ENCODE peak calls at places on chromosomes 7 and 10, in nine cellular contexts. L is uterus, K is A549, Z is adrenal gland, I is IMR-90, O is Peyer's patch, V is heart left ventricle, Y is stomach, Q is HepG2. H is an unnamed sample.

GRCh38 chr7:22628112-22628511 is 98.9 kb upstream of the IL6 start:
- DNase-seq in Y (no peak), L (no peak), Q (no peak), I (no peak), K (no peak), Z (no peak), O (no peak), V (no peak), H (no peak)

GRCh38 chr7:98163704-98164478 is 47.3 kb upstream of the BHLHA15 start:
- DNase-seq in K (no peak), Q (no peak), Y (no peak), Z (peak), O (no peak), V (peak), L (peak), I (peak), H (no peak)

GRCh38 chr10:93436577-93436976 is 45.6 kb downstream of the MYOF start:
- DNase-seq in V (no peak), Z (peak), L (peak), Y (no peak), Q (no peak), K (peak), I (peak), O (no peak), H (peak)

GRCh38 chr7:31710171-31710570 is 23.2 kb downstream of the PPP1R17 start:
- DNase-seq in Y (no peak), I (no peak), L (no peak), O (no peak), K (no peak), V (no peak), Z (no peak), Q (no peak), H (no peak)

GRCh38 chr10:14820010-14820774 is 17.6 kb downstream of the CDNF start:
- DNase-seq in Q (no peak), O (no peak), I (peak), V (no peak), L (no peak), K (peak), Y (no peak), Z (no peak), H (peak)

GRCh38 chr7:48337012-48337621 is 165.9 kb downstream of the ABCA13 start:
- DNase-seq in Z (no peak), Q (peak), I (peak), O (no peak), V (no peak), Y (no peak), K (peak), L (no peak), H (peak)

GRCh38 chr7:43583424-43584199 is 704 bp downstream of the STK17A start:
- DNase-seq in V (peak), I (peak), K (peak), Q (peak), O (peak), L (peak), Y (peak), Z (peak), H (peak)

GRCh38 chr10:119029613-119030420 is at the start of gene NANOS1:
- DNase-seq in Q (no peak), O (no peak), I (peak), V (peak), Y (no peak), K (peak), L (no peak), Z (no peak), H (peak)

GRCh38 chr7:55107946-55108345 is 89.1 kb downstream of the EGFR start:
- DNase-seq in Y (no peak), V (no peak), O (no peak), K (no peak), Q (peak), L (no peak), Z (no peak), I (peak), H (no peak)

GRCh38 chr7:128892521-128893250 is 17.8 kb downstream of the KCP start:
- DNase-seq in K (no peak), O (no peak), L (no peak), I (no peak), Y (no peak), V (peak), Q (no peak), Z (no peak), H (no peak)

GRCh38 chr7:139930286-139930965 is 101.4 kb downstream of the TBXAS1 start:
- DNase-seq in L (no peak), Z (no peak), V (no peak), I (no peak), K (no peak), O (no peak), Y (no peak), Q (no peak), H (no peak)

GRCh38 chr10:47403401-47404318 is 19.6 kb upstream of the ZNF488 start:
- DNase-seq in Z (no peak), O (no peak), Y (no peak), K (peak), V (no peak), Q (no peak), I (peak), L (peak), H (no peak)

GRCh38 chr10:80191589-80192270 is 13.6 kb downstream of the ANXA11 start:
- DNase-seq in K (no peak), Z (no peak), I (no peak), Y (peak), L (no peak), O (peak), Q (no peak), V (peak), H (no peak)

GRCh38 chr7:87784424-87784823 is 91.7 kb downstream of the SLC25A40 start:
- DNase-seq in V (no peak), L (no peak), Z (no peak), K (no peak), Q (no peak), Y (no peak), O (no peak), I (peak), H (no peak)

GRCh38 chr10:114163062-114163861 is 10.7 kb downstream of the CCDC186 start:
- DNase-seq in L (no peak), Q (no peak), K (no peak), V (no peak), I (no peak), O (no peak), Y (no peak), Z (no peak), H (no peak)

GRCh38 chr10:18005781-18006456 is 54.2 kb downstream of the SLC39A12 start:
- DNase-seq in L (no peak), Y (no peak), V (no peak), I (peak), K (no peak), Z (peak), Q (no peak), O (no peak), H (no peak)

GRCh38 chr10:13589316-13589715 is 2.6 kb downstream of the PRPF18 start:
- DNase-seq in L (no peak), O (no peak), K (no peak), I (no peak), Q (no peak), Y (no peak), V (no peak), Z (no peak), H (no peak)

GRCh38 chr10:131885391-131886165 is 15.2 kb upstream of the PPP2R2D start:
- DNase-seq in Q (peak), V (peak), I (peak), L (peak), Y (peak), K (peak), Z (peak), O (peak), H (peak)

GRCh38 chr7:44375236-44375699 is 49.9 kb upstream of the CAMK2B start:
- DNase-seq in Q (peak), I (no peak), K (peak), Z (peak), V (no peak), O (no peak), L (no peak), Y (no peak), H (no peak)

GRCh38 chr10:79241990-79242619 is 105.2 kb upstream of the PPIF start:
- DNase-seq in L (peak), I (peak), Z (peak), O (peak), Q (no peak), Y (peak), K (no peak), V (peak), H (no peak)

GRCh38 chr10:84427903-84428650 is 99.7 kb downstream of the CCSER2 start:
- DNase-seq in K (no peak), Q (peak), L (no peak), Z (no peak), Y (peak), I (peak), V (no peak), O (no peak), H (no peak)

GRCh38 chr10:49608166-49608758 is 1.8 kb upstream of the SLC18A3 start:
- DNase-seq in V (no peak), Z (no peak), I (no peak), Y (no peak), Q (no peak), L (no peak), O (no peak), K (no peak), H (no peak)

GRCh38 chr7:18402488-18403183 is 92.9 kb upstream of the HDAC9 start:
- DNase-seq in Y (no peak), Q (no peak), I (peak), V (no peak), K (no peak), Z (no peak), O (no peak), L (no peak), H (peak)

GRCh38 chr7:37698271-37698670 is 14.7 kb downstream of the GPR141 start:
- DNase-seq in Y (no peak), K (no peak), Q (no peak), Z (no peak), V (no peak), I (no peak), L (no peak), O (no peak), H (no peak)

GRCh38 chr7:4681922-4682620 is at the start of gene FOXK1:
- DNase-seq in V (peak), L (peak), Z (peak), I (peak), K (peak), Q (no peak), O (peak), Y (peak), H (peak)
- TF ChIP-seq POLR2A in V (peak), L (peak), Z (peak), I (peak), K (peak), Q (peak), O (peak), Y (no peak), H (peak)

GRCh38 chr10:61963669-61964058 is 62.2 kb downstream of the ARID5B start:
- DNase-seq in V (no peak), Y (no peak), L (no peak), I (no peak), Q (no peak), Z (no peak), K (no peak), O (no peak), H (no peak)

GRCh38 chr10:61959814-61960213 is 58.3 kb downstream of the ARID5B start:
- DNase-seq in O (no peak), L (no peak), K (no peak), I (no peak), Q (no peak), Y (no peak), V (no peak), Z (no peak), H (no peak)

GRCh38 chr10:61958793-61959192 is 57.3 kb downstream of the ARID5B start:
- DNase-seq in I (no peak), V (no peak), O (no peak), K (no peak), Z (no peak), Y (no peak), Q (no peak), L (no peak), H (no peak)

GRCh38 chr10:61960396-61961120 is 59.1 kb downstream of the ARID5B start:
- DNase-seq in K (no peak), V (no peak), I (peak), O (no peak), Y (no peak), Q (no peak), L (no peak), Z (no peak), H (no peak)

DNA sequence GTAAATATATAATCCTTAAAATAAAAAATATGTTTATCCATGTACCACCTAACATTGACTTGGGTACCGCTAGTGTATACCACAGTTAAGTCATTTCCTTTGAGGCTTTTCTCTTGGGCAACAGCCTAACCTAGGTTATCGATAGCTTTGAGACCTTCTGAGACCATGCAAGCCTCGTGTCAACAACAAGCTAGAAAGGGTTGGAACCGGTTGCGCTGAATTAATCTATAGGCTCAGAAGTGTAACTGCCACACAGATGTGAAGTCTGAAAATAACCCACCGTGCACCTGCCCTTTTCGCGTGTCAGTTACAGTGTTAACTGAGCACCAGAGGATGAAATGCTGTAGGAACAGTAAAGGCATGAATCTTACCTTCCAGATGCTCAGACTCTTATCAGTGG is 59.8 kb downstream of the ARID5B start:
- DNase-seq in I (no peak), V (no peak), K (no peak), L (no peak), O (no peak), Z (no peak), Y (no peak), Q (no peak), H (no peak)
- TF ChIP-seq POLR2A in I (no peak), V (no peak), K (no peak), L (no peak), O (no peak), Z (no peak), Y (no peak), Q (no peak), H (no peak)

DNA sequence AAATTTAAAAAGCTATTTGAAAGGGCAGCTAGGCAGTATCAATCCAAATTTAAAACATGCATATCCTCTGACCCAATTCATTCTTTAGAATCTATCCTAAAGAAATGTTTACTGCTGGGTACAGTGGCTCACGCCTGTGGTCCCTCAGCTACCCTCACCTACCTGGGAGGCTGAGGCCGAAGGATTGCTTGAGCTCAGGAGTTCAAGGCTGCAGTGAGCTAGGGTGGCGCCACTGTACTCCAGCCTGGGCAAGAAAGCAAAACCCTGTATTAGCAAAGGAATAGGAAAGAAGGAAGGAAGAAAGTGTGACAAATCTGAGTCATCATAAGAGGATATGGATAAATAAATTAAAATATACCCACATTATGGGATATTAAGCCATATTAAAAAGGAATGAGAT is 36.3 kb downstream of the C7orf33 start:
- DNase-seq in Q (no peak), Z (no peak), Y (no peak), L (no peak), K (no peak), I (no peak), O (no peak), V (no peak), H (no peak)
- TF ChIP-seq POLR2A in Q (no peak), Z (no peak), Y (no peak), L (no peak), K (no peak), I (no peak), O (no peak), V (no peak), H (no peak)

DNA sequence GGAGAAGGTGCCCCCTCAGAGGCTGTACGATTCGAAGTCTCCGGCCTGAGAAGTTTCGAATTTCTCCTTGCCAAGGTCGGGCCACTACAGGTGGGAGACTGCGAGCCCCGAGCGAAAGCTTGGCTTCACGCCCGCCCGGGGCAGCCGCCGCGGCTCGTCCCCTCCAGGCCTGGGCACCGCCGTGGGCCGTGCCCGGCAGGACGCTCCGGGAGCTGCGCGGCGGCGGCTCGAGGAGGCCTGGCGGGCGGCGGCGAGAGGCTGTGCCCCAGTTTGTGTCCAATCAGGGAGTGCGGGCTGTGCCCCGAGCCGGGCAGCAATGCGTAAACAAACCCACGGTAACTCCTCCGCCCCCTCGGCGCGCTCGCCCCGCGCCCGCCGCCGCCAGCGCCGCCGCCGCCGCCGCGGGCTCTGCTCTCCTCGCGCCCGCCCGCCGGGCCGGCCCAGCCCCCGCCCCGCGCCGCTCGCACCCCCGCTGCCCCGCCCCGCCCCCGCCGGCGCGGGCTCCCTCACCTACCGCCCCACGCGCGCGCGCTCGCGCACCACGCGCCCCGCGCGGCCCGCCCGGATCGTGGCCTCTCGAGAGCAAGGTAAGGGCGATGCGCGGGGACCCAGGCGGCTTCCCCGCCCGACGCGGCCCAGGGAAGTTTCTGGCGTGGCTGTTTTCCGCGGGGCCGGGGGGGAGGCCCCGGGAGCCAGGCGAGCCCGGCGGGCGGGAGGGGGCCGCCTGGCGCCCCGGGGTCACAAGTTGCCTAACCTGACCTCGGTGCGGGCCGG is 57.8 kb upstream of the PCGF5 start:
- DNase-seq in Q (peak), K (peak), I (peak), L (peak), V (peak), Y (peak), Z (peak), O (peak), H (peak)
- TF ChIP-seq POLR2A in Q (peak), K (peak), I (peak), L (peak), V (peak), Y (no peak), Z (peak), O (peak), H (peak)

GRCh38 chr7:158494162-158494586 is 93.4 kb downstream of the PTPRN2 start:
- DNase-seq in L (no peak), Z (no peak), Y (no peak), I (no peak), O (no peak), Q (no peak), V (no peak), K (peak), H (no peak)

GRCh38 chr7:158495780-158496179 is 91.8 kb downstream of the PTPRN2 start:
- DNase-seq in Q (peak), I (no peak), Z (peak), Y (peak), O (no peak), V (no peak), L (no peak), K (peak), H (peak)

GRCh38 chr7:158495256-158495655 is 92.4 kb downstream of the PTPRN2 start:
- DNase-seq in V (no peak), K (no peak), Y (no peak), I (no peak), L (no peak), O (no peak), Z (no peak), Q (no peak), H (no peak)

GRCh38 chr7:158492372-158492771 is 95.3 kb downstream of the PTPRN2 start:
- DNase-seq in K (no peak), O (no peak), Y (no peak), L (no peak), I (no peak), Z (no peak), V (no peak), Q (no peak), H (no peak)

GRCh38 chr7:158494643-158495042 is 93.0 kb downstream of the PTPRN2 start:
- DNase-seq in Y (no peak), O (no peak), K (no peak), I (no peak), Q (no peak), Z (no peak), V (no peak), L (no peak), H (no peak)
- TF ChIP-seq POLR2A in Y (no peak), O (no peak), K (no peak), I (no peak), Q (no peak), Z (no peak), V (no peak), L (no peak), H (no peak)

GRCh38 chr10:135601-136464 is 578 bp downstream of the ZMYND11 start:
- DNase-seq in L (peak), V (peak), I (peak), Y (peak), K (peak), Z (peak), O (peak), Q (peak), H (peak)
- TF ChIP-seq POLR2A in L (peak), V (no peak), I (peak), Y (no peak), K (no peak), Z (peak), O (peak), Q (peak), H (no peak)

GRCh38 chr7:30027065-30027456 is 559 bp upstream of the FKBP14 start:
- DNase-seq in V (no peak), Z (peak), Y (no peak), L (no peak), K (peak), I (peak), Q (peak), O (peak), H (peak)

GRCh38 chr7:30029696-30030095 is 1.5 kb downstream of the PLEKHA8 start:
- DNase-seq in Z (no peak), L (no peak), O (no peak), I (no peak), Q (no peak), K (no peak), V (no peak), Y (no peak), H (no peak)

GRCh38 chr7:30026229-30027064 is at the start of gene FKBP14:
- DNase-seq in I (peak), L (peak), V (peak), Q (peak), O (peak), K (peak), Z (peak), Y (peak), H (peak)

GRCh38 chr7:30028749-30029635 is 780 bp downstream of the PLEKHA8 start:
- DNase-seq in K (peak), Z (peak), O (peak), Y (no peak), V (peak), I (peak), L (no peak), Q (peak), H (peak)

GRCh38 chr7:30027915-30028748 is at the start of gene PLEKHA8:
- DNase-seq in K (peak), Z (peak), Q (peak), O (peak), Y (peak), V (peak), I (peak), L (peak), H (peak)
- TF ChIP-seq POLR2A in K (peak), Z (peak), Q (peak), O (peak), Y (no peak), V (peak), I (no peak), L (peak), H (peak)

DNA sequence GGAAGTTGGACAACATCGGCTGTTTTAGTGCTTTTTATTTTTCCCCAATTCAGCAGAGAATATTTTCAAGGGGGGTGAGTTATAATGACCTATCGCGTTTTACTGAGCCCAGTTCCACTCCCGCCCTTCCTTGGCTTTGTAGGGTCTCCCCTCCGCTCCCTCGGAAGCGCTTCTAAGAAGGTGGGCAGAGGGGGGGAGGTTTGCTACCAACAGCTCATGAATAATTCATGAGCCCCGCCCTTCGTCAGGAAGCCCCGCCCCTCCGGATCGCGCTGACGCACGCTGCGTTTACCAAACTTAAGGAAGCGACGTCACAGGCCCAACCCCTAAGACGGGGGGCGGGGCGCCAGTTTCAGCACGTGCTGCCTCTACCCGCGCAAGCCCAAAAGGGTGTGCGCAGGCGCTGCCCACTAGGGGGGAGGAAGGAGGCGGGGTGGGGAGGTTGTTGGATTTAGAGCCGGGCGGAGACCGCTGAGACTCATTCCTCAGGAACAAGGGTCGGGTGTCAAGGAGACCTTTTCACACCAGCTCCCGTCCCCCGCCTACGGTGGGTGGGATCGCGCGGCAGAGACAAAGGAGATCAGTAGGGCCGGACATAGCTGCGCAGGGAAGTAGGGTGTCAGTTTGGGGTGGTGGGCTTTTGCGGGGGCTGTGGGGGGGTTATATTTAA is 529 bp upstream of the MEPCE start:
- DNase-seq in Z (peak), I (peak), V (peak), K (peak), Q (peak), O (peak), Y (peak), L (peak), H (peak)
- TF ChIP-seq POLR2A in Z (peak), I (peak), V (peak), K (peak), Q (no peak), O (peak), Y (no peak), L (peak), H (peak)